ENCODE peak calls at places on chromosomes 6 and 20, in eight cellular contexts. One of them, this sample, is unnamed. For H3K27me3 and H3K4me1, the result is how much of the 10 kb centered on the place peaks cover.

GRCh38 chr20:59737816-59738215 is 133.5 kb downstream of the PHACTR3 start:
- DNase-seq in IMR-90: no peak
- DNase-seq in effector memory CD4-positive, alpha-beta T cell: no peak
- DNase-seq in colonic mucosa: no peak
- DNase-seq in tibial artery: peak
- DNase-seq in CD8-positive, alpha-beta T cell: no peak
- DNase-seq in tibial nerve: no peak
- DNase-seq in fibroblast of lung: no peak
- DNase-seq in this sample: no peak

GRCh38 chr6:128599036-128599435 is 78.6 kb upstream of the PTPRK start:
- DNase-seq in fibroblast of lung: no peak
- DNase-seq in effector memory CD4-positive, alpha-beta T cell: no peak
- DNase-seq in tibial artery: no peak
- DNase-seq in tibial nerve: no peak
- DNase-seq in CD8-positive, alpha-beta T cell: no peak
- DNase-seq in IMR-90: no peak
- DNase-seq in colonic mucosa: no peak
- DNase-seq in this sample: no peak

GRCh38 chr6:169976301-169977081 is 225.1 kb downstream of the ERMARD start:
- DNase-seq in tibial artery: peak
- DNase-seq in effector memory CD4-positive, alpha-beta T cell: no peak
- DNase-seq in colonic mucosa: no peak
- DNase-seq in tibial nerve: no peak
- DNase-seq in CD8-positive, alpha-beta T cell: no peak
- DNase-seq in fibroblast of lung: no peak
- DNase-seq in IMR-90: no peak
- DNase-seq in this sample: no peak

GRCh38 chr6:97947841-97948240 is 664.8 kb upstream of the MMS22L start:
- DNase-seq in tibial artery: no peak
- DNase-seq in effector memory CD4-positive, alpha-beta T cell: no peak
- DNase-seq in tibial nerve: no peak
- DNase-seq in IMR-90: peak
- DNase-seq in CD8-positive, alpha-beta T cell: no peak
- DNase-seq in fibroblast of lung: peak
- DNase-seq in colonic mucosa: no peak
- DNase-seq in this sample: no peak

GRCh38 chr20:59605691-59606364 is 1.5 kb downstream of the PHACTR3 start:
- DNase-seq in IMR-90: no peak
- DNase-seq in colonic mucosa: no peak
- DNase-seq in tibial artery: no peak
- DNase-seq in tibial nerve: no peak
- DNase-seq in fibroblast of lung: no peak
- DNase-seq in CD8-positive, alpha-beta T cell: no peak
- DNase-seq in effector memory CD4-positive, alpha-beta T cell: no peak
- DNase-seq in this sample: no peak

GRCh38 chr20:21397341-21398108 is at the start of gene NKX2-4:
- DNase-seq in colonic mucosa: no peak
- DNase-seq in CD8-positive, alpha-beta T cell: no peak
- DNase-seq in fibroblast of lung: no peak
- DNase-seq in IMR-90: no peak
- DNase-seq in effector memory CD4-positive, alpha-beta T cell: no peak
- DNase-seq in tibial nerve: no peak
- DNase-seq in tibial artery: no peak
- DNase-seq in this sample: no peak

GRCh38 chr6:145815875-145816274 is 1.3 kb upstream of the FBXO30 start:
- DNase-seq in colonic mucosa: peak
- DNase-seq in IMR-90: peak
- DNase-seq in tibial nerve: no peak
- DNase-seq in fibroblast of lung: peak
- DNase-seq in effector memory CD4-positive, alpha-beta T cell: no peak
- DNase-seq in tibial artery: no peak
- DNase-seq in CD8-positive, alpha-beta T cell: no peak
- DNase-seq in this sample: no peak

GRCh38 chr6:26122402-26122792 is 35.2 kb downstream of the HFE start:
- DNase-seq in IMR-90: no peak
- DNase-seq in colonic mucosa: peak
- DNase-seq in fibroblast of lung: no peak
- DNase-seq in effector memory CD4-positive, alpha-beta T cell: no peak
- DNase-seq in tibial artery: no peak
- DNase-seq in CD8-positive, alpha-beta T cell: no peak
- DNase-seq in tibial nerve: no peak
- DNase-seq in this sample: no peak

GRCh38 chr6:46690126-46690525 is 2.4 kb downstream of the TDRD6 start:
- DNase-seq in tibial artery: no peak
- DNase-seq in effector memory CD4-positive, alpha-beta T cell: no peak
- DNase-seq in IMR-90: no peak
- DNase-seq in colonic mucosa: no peak
- DNase-seq in tibial nerve: no peak
- DNase-seq in CD8-positive, alpha-beta T cell: no peak
- DNase-seq in fibroblast of lung: no peak
- DNase-seq in this sample: no peak

GRCh38 chr20:45322952-45323383 is 14.9 kb upstream of the MATN4 start:
- DNase-seq in tibial nerve: no peak
- DNase-seq in colonic mucosa: peak
- DNase-seq in fibroblast of lung: peak
- DNase-seq in IMR-90: peak
- DNase-seq in CD8-positive, alpha-beta T cell: no peak
- DNase-seq in effector memory CD4-positive, alpha-beta T cell: no peak
- DNase-seq in tibial artery: peak
- DNase-seq in this sample: no peak

GRCh38 chr20:18276821-18277220 is 11.5 kb upstream of the ZNF133 start:
- DNase-seq in tibial nerve: peak
- DNase-seq in fibroblast of lung: peak
- DNase-seq in effector memory CD4-positive, alpha-beta T cell: peak
- DNase-seq in colonic mucosa: peak
- DNase-seq in CD8-positive, alpha-beta T cell: peak
- DNase-seq in IMR-90: peak
- DNase-seq in tibial artery: no peak
- DNase-seq in this sample: peak

GRCh38 chr6:142728367-142728766 is 216.6 kb downstream of the HIVEP2 start:
- DNase-seq in effector memory CD4-positive, alpha-beta T cell: no peak
- DNase-seq in CD8-positive, alpha-beta T cell: no peak
- DNase-seq in colonic mucosa: peak
- DNase-seq in fibroblast of lung: no peak
- DNase-seq in IMR-90: no peak
- DNase-seq in tibial artery: no peak
- DNase-seq in tibial nerve: no peak
- DNase-seq in this sample: no peak

GRCh38 chr20:43953919-43954617 is 39.4 kb downstream of the TOX2 start:
- DNase-seq in tibial artery: no peak
- DNase-seq in fibroblast of lung: no peak
- DNase-seq in colonic mucosa: no peak
- DNase-seq in IMR-90: peak
- DNase-seq in tibial nerve: no peak
- DNase-seq in effector memory CD4-positive, alpha-beta T cell: no peak
- DNase-seq in CD8-positive, alpha-beta T cell: no peak
- DNase-seq in this sample: no peak

GRCh38 chr20:35187584-35188190 is 15.8 kb downstream of the PROCR start:
- DNase-seq in fibroblast of lung: peak
- DNase-seq in CD8-positive, alpha-beta T cell: no peak
- DNase-seq in effector memory CD4-positive, alpha-beta T cell: no peak
- DNase-seq in IMR-90: peak
- DNase-seq in colonic mucosa: no peak
- DNase-seq in tibial artery: no peak
- DNase-seq in tibial nerve: no peak
- DNase-seq in this sample: no peak

GRCh38 chr20:63741354-63741675 is 1.7 kb downstream of the SLC2A4RG start:
- DNase-seq in effector memory CD4-positive, alpha-beta T cell: no peak
- DNase-seq in CD8-positive, alpha-beta T cell: no peak
- DNase-seq in colonic mucosa: no peak
- DNase-seq in tibial nerve: no peak
- DNase-seq in fibroblast of lung: no peak
- DNase-seq in IMR-90: no peak
- DNase-seq in tibial artery: no peak
- DNase-seq in this sample: no peak

GRCh38 chr20:32439132-32439829 is 81.2 kb downstream of the ASXL1 start:
- DNase-seq in tibial nerve: no peak
- DNase-seq in CD8-positive, alpha-beta T cell: no peak
- DNase-seq in colonic mucosa: no peak
- DNase-seq in IMR-90: peak
- DNase-seq in effector memory CD4-positive, alpha-beta T cell: no peak
- DNase-seq in tibial artery: no peak
- DNase-seq in fibroblast of lung: peak
- DNase-seq in this sample: no peak

GRCh38 chr6:158591134-158591809 is 31.4 kb downstream of the TMEM181 start:
- DNase-seq in colonic mucosa: no peak
- DNase-seq in IMR-90: no peak
- DNase-seq in tibial nerve: no peak
- DNase-seq in effector memory CD4-positive, alpha-beta T cell: no peak
- DNase-seq in CD8-positive, alpha-beta T cell: no peak
- DNase-seq in tibial artery: no peak
- DNase-seq in fibroblast of lung: no peak
- DNase-seq in this sample: no peak

GRCh38 chr20:19921349-19921793 is 95.8 kb upstream of the NAA20 start:
- DNase-seq in tibial nerve: no peak
- DNase-seq in fibroblast of lung: no peak
- DNase-seq in colonic mucosa: no peak
- DNase-seq in effector memory CD4-positive, alpha-beta T cell: no peak
- DNase-seq in tibial artery: no peak
- DNase-seq in CD8-positive, alpha-beta T cell: no peak
- DNase-seq in IMR-90: no peak
- DNase-seq in this sample: no peak

GRCh38 chr20:40173877-40174276 is 515.2 kb downstream of the MAFB start:
- DNase-seq in IMR-90: no peak
- DNase-seq in fibroblast of lung: no peak
- DNase-seq in CD8-positive, alpha-beta T cell: no peak
- DNase-seq in colonic mucosa: no peak
- DNase-seq in tibial nerve: no peak
- DNase-seq in effector memory CD4-positive, alpha-beta T cell: no peak
- DNase-seq in tibial artery: no peak
- DNase-seq in this sample: no peak

GRCh38 chr6:134937426-134937825 is 12.5 kb downstream of the ALDH8A1 start:
- DNase-seq in tibial nerve: no peak
- DNase-seq in IMR-90: peak
- DNase-seq in fibroblast of lung: no peak
- DNase-seq in effector memory CD4-positive, alpha-beta T cell: no peak
- DNase-seq in colonic mucosa: no peak
- DNase-seq in tibial artery: no peak
- DNase-seq in CD8-positive, alpha-beta T cell: no peak
- DNase-seq in this sample: no peak
- H3K27ac ChIP-seq in tibial nerve: no peak
- H3K27ac ChIP-seq in IMR-90: peak
- H3K27ac ChIP-seq in fibroblast of lung: peak
- H3K27ac ChIP-seq in effector memory CD4-positive, alpha-beta T cell: no peak
- H3K27ac ChIP-seq in colonic mucosa: no peak
- H3K27ac ChIP-seq in tibial artery: no peak
- H3K27ac ChIP-seq in CD8-positive, alpha-beta T cell: no peak
- H3K27ac ChIP-seq in this sample: no peak

DNA sequence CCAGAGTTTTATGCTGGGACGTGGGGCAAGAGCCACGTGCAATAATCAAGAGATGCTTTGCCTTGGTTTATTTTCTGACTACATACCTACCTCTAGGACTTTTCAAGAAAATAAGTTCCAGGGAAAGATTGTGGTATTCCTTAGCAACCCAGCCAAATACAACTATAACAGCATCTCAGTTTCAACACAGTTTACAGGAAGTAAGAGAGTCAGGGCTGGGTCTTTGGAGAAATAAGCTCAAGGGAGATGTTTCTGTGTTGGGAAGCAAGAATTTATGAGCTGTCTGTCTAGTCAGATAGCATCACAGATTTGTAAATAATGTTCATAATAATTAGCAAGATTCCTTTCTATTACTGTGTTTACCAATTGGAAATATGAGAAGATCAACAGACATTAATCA is 35.1 kb downstream of the MAP3K5 start:
- DNase-seq in CD8-positive, alpha-beta T cell: no peak
- DNase-seq in colonic mucosa: no peak
- DNase-seq in tibial artery: no peak
- DNase-seq in fibroblast of lung: no peak
- DNase-seq in IMR-90: peak
- DNase-seq in effector memory CD4-positive, alpha-beta T cell: no peak
- DNase-seq in tibial nerve: no peak
- DNase-seq in this sample: no peak
- H3K27me3 ChIP-seq in CD8-positive, alpha-beta T cell: under half
- H3K27me3 ChIP-seq in colonic mucosa: under half
- H3K27me3 ChIP-seq in tibial artery: under half
- H3K27me3 ChIP-seq in fibroblast of lung: under half
- H3K27me3 ChIP-seq in IMR-90: under half
- H3K27me3 ChIP-seq in effector memory CD4-positive, alpha-beta T cell: under half
- H3K27me3 ChIP-seq in tibial nerve: under half
- H3K27me3 ChIP-seq in this sample: under half

GRCh38 chr6:16333580-16333979 is 95.2 kb downstream of the GMPR start:
- DNase-seq in tibial artery: no peak
- DNase-seq in tibial nerve: no peak
- DNase-seq in IMR-90: peak
- DNase-seq in fibroblast of lung: peak
- DNase-seq in CD8-positive, alpha-beta T cell: no peak
- DNase-seq in colonic mucosa: no peak
- DNase-seq in effector memory CD4-positive, alpha-beta T cell: no peak
- DNase-seq in this sample: no peak

GRCh38 chr6:16335176-16335575 is 96.8 kb downstream of the GMPR start:
- DNase-seq in IMR-90: no peak
- DNase-seq in CD8-positive, alpha-beta T cell: no peak
- DNase-seq in tibial artery: no peak
- DNase-seq in effector memory CD4-positive, alpha-beta T cell: no peak
- DNase-seq in fibroblast of lung: no peak
- DNase-seq in tibial nerve: no peak
- DNase-seq in colonic mucosa: no peak
- DNase-seq in this sample: no peak

GRCh38 chr6:16336056-16336810 is 97.8 kb downstream of the GMPR start:
- DNase-seq in fibroblast of lung: no peak
- DNase-seq in tibial nerve: no peak
- DNase-seq in tibial artery: no peak
- DNase-seq in colonic mucosa: no peak
- DNase-seq in IMR-90: no peak
- DNase-seq in effector memory CD4-positive, alpha-beta T cell: no peak
- DNase-seq in CD8-positive, alpha-beta T cell: no peak
- DNase-seq in this sample: no peak

GRCh38 chr6:16332175-16332542 is 93.8 kb downstream of the GMPR start:
- DNase-seq in tibial nerve: peak
- DNase-seq in fibroblast of lung: peak
- DNase-seq in tibial artery: peak
- DNase-seq in CD8-positive, alpha-beta T cell: peak
- DNase-seq in effector memory CD4-positive, alpha-beta T cell: peak
- DNase-seq in IMR-90: peak
- DNase-seq in colonic mucosa: peak
- DNase-seq in this sample: peak

DNA sequence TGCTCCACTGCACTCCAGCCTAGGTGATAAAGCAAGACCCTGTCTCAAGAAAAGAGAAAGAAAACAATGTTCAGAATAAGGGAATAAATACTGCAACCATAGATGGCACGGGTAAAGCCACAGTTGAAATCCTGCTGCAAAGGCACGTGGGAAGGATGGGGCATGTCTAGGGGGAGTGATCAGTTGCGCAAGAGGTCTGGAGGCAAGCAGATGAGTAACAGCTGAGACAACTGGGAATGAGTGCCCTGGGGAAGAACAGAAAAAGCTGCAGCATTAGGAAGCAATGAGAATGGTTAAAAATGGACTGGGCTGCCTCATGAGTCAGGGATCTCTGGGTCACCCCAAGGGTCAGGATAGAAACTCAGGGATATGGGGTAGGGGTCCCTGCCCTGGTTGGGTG is 96.3 kb downstream of the GMPR start:
- DNase-seq in effector memory CD4-positive, alpha-beta T cell: no peak
- DNase-seq in tibial artery: peak
- DNase-seq in colonic mucosa: peak
- DNase-seq in tibial nerve: peak
- DNase-seq in fibroblast of lung: peak
- DNase-seq in IMR-90: peak
- DNase-seq in CD8-positive, alpha-beta T cell: no peak
- DNase-seq in this sample: no peak
- H3K4me1 ChIP-seq in effector memory CD4-positive, alpha-beta T cell: under half
- H3K4me1 ChIP-seq in tibial artery: half or more
- H3K4me1 ChIP-seq in colonic mucosa: under half
- H3K4me1 ChIP-seq in tibial nerve: half or more
- H3K4me1 ChIP-seq in fibroblast of lung: half or more
- H3K4me1 ChIP-seq in IMR-90: under half
- H3K4me1 ChIP-seq in CD8-positive, alpha-beta T cell: under half
- H3K4me1 ChIP-seq in this sample: under half

GRCh38 chr20:5118220-5119142 is 1.3 kb downstream of the PCNA start:
- DNase-seq in colonic mucosa: no peak
- DNase-seq in fibroblast of lung: no peak
- DNase-seq in tibial artery: no peak
- DNase-seq in tibial nerve: no peak
- DNase-seq in IMR-90: no peak
- DNase-seq in effector memory CD4-positive, alpha-beta T cell: no peak
- DNase-seq in CD8-positive, alpha-beta T cell: no peak
- DNase-seq in this sample: peak
- H3K27ac ChIP-seq in colonic mucosa: no peak
- H3K27ac ChIP-seq in fibroblast of lung: peak
- H3K27ac ChIP-seq in tibial artery: peak
- H3K27ac ChIP-seq in tibial nerve: peak
- H3K27ac ChIP-seq in IMR-90: peak
- H3K27ac ChIP-seq in effector memory CD4-positive, alpha-beta T cell: peak
- H3K27ac ChIP-seq in CD8-positive, alpha-beta T cell: peak
- H3K27ac ChIP-seq in this sample: peak

This sample was measured in CD4-positive, CD25-positive, alpha-beta regulatory T cell.